ENCODE peak calls at places on chromosomes 11 and 22, in five cellular contexts. One of them, this sample, is unnamed.
A peak's percentile ranks its signal among the peaks of the same experiment; 100 is the strongest.

GRCh38 chr11:19980957-19981669 is 179.2 kb downstream of the DBX1 start:
- DNase-seq in lower leg skin: no peak
- DNase-seq in sciatic nerve: no peak
- DNase-seq in endothelial cell of umbilical vein: peak; percentile 88
- DNase-seq in GM20000: no peak
- DNase-seq in this sample: no peak

GRCh38 chr11:59263225-59263894 is 50.6 kb upstream of the MPEG1 start:
- DNase-seq in lower leg skin: no peak
- DNase-seq in sciatic nerve: no peak
- DNase-seq in endothelial cell of umbilical vein: no peak
- DNase-seq in GM20000: no peak
- DNase-seq in this sample: no peak

GRCh38 chr11:19080579-19080993 is 20.1 kb upstream of the MRGPRX2 start:
- DNase-seq in lower leg skin: peak; percentile 51
- DNase-seq in sciatic nerve: no peak
- DNase-seq in endothelial cell of umbilical vein: peak; percentile 93
- DNase-seq in GM20000: no peak
- DNase-seq in this sample: no peak

GRCh38 chr11:90845126-90845525 is 622.3 kb upstream of the CHORDC1 start:
- DNase-seq in lower leg skin: no peak
- DNase-seq in sciatic nerve: no peak
- DNase-seq in endothelial cell of umbilical vein: no peak
- DNase-seq in GM20000: no peak
- DNase-seq in this sample: no peak

GRCh38 chr11:125724125-125724524 is 22.0 kb upstream of the PATE1 start:
- DNase-seq in lower leg skin: no peak
- DNase-seq in sciatic nerve: no peak
- DNase-seq in endothelial cell of umbilical vein: peak; percentile 49
- DNase-seq in GM20000: no peak
- DNase-seq in this sample: no peak

GRCh38 chr11:33160147-33160546 is 1.1 kb downstream of the CSTF3 start:
- DNase-seq in lower leg skin: no peak
- DNase-seq in sciatic nerve: no peak
- DNase-seq in endothelial cell of umbilical vein: peak; percentile 62
- DNase-seq in GM20000: no peak
- DNase-seq in this sample: peak; percentile 22

GRCh38 chr22:49230194-49230577 is 597.5 kb downstream of the BRD1 start:
- DNase-seq in lower leg skin: no peak
- DNase-seq in sciatic nerve: peak; percentile 39
- DNase-seq in endothelial cell of umbilical vein: no peak
- DNase-seq in GM20000: no peak
- DNase-seq in this sample: no peak

GRCh38 chr11:120120805-120121335 is 17.0 kb downstream of the TRIM29 start:
- DNase-seq in lower leg skin: peak; percentile 41
- DNase-seq in sciatic nerve: no peak
- DNase-seq in endothelial cell of umbilical vein: no peak
- DNase-seq in GM20000: no peak
- DNase-seq in this sample: no peak

GRCh38 chr11:117579148-117579547 is 217.9 kb downstream of the DSCAML1 start:
- DNase-seq in lower leg skin: no peak
- DNase-seq in sciatic nerve: peak; percentile 4
- DNase-seq in endothelial cell of umbilical vein: no peak
- DNase-seq in GM20000: no peak
- DNase-seq in this sample: no peak

GRCh38 chr22:24105018-24105360 is 76.3 kb upstream of the SUSD2 start:
- DNase-seq in lower leg skin: no peak
- DNase-seq in sciatic nerve: no peak
- DNase-seq in endothelial cell of umbilical vein: no peak
- DNase-seq in GM20000: no peak
- DNase-seq in this sample: no peak

GRCh38 chr11:86955111-86955673 is at the start of gene FZD4:
- DNase-seq in lower leg skin: peak; percentile 79
- DNase-seq in sciatic nerve: peak; percentile 93
- DNase-seq in endothelial cell of umbilical vein: peak; percentile 88
- DNase-seq in GM20000: peak; percentile 95
- DNase-seq in this sample: peak; percentile 87

GRCh38 chr22:50739894-50740293 is 1.9 kb downstream of the ACR start:
- DNase-seq in lower leg skin: no peak
- DNase-seq in sciatic nerve: no peak
- DNase-seq in endothelial cell of umbilical vein: no peak
- DNase-seq in GM20000: no peak
- DNase-seq in this sample: no peak

GRCh38 chr11:15497366-15497765 is 382.6 kb downstream of the INSC start:
- DNase-seq in lower leg skin: no peak
- DNase-seq in sciatic nerve: no peak
- DNase-seq in endothelial cell of umbilical vein: no peak
- DNase-seq in GM20000: no peak
- DNase-seq in this sample: no peak

GRCh38 chr11:8610532-8611116 is 16.6 kb upstream of the STK33 start:
- DNase-seq in lower leg skin: no peak
- DNase-seq in sciatic nerve: no peak
- DNase-seq in endothelial cell of umbilical vein: peak; percentile 20
- DNase-seq in GM20000: no peak
- DNase-seq in this sample: no peak

GRCh38 chr11:96014234-96014633 is 90.3 kb upstream of the MTMR2 start:
- DNase-seq in lower leg skin: no peak
- DNase-seq in sciatic nerve: no peak
- DNase-seq in endothelial cell of umbilical vein: no peak
- DNase-seq in GM20000: no peak
- DNase-seq in this sample: no peak

GRCh38 chr22:50720861-50721844 is 16.9 kb upstream of the ACR start:
- DNase-seq in lower leg skin: no peak
- DNase-seq in sciatic nerve: no peak
- DNase-seq in endothelial cell of umbilical vein: no peak
- DNase-seq in GM20000: no peak
- DNase-seq in this sample: no peak

GRCh38 chr22:18023509-18024275 is 669 bp downstream of the MICAL3 start:
- DNase-seq in lower leg skin: peak; percentile 79
- DNase-seq in sciatic nerve: peak; percentile 84
- DNase-seq in endothelial cell of umbilical vein: peak; percentile 69
- DNase-seq in GM20000: peak; percentile 67
- DNase-seq in this sample: peak; percentile 82

GRCh38 chr11:8392166-8392565 is 128.5 kb upstream of the LMO1 start:
- DNase-seq in lower leg skin: no peak
- DNase-seq in sciatic nerve: no peak
- DNase-seq in endothelial cell of umbilical vein: no peak
- DNase-seq in GM20000: no peak
- DNase-seq in this sample: no peak

GRCh38 chr11:66970808-66971442 is 4.2 kb upstream of the C11orf86 start:
- DNase-seq in lower leg skin: peak; percentile 62
- DNase-seq in sciatic nerve: no peak
- DNase-seq in endothelial cell of umbilical vein: peak; percentile 74
- DNase-seq in GM20000: no peak
- DNase-seq in this sample: peak; percentile 93

GRCh38 chr11:45304992-45305335 is 18.8 kb upstream of the SYT13 start:
- DNase-seq in lower leg skin: no peak
- DNase-seq in sciatic nerve: no peak
- DNase-seq in endothelial cell of umbilical vein: no peak
- DNase-seq in GM20000: no peak
- DNase-seq in this sample: no peak

GRCh38 chr11:134579709-134580634 is 167.9 kb upstream of the B3GAT1 start:
- DNase-seq in lower leg skin: no peak
- DNase-seq in sciatic nerve: no peak
- DNase-seq in endothelial cell of umbilical vein: no peak
- DNase-seq in GM20000: no peak
- DNase-seq in this sample: no peak

GRCh38 chr11:68942751-68943271 is 38.0 kb downstream of the MRGPRD start:
- DNase-seq in lower leg skin: no peak
- DNase-seq in sciatic nerve: no peak
- DNase-seq in endothelial cell of umbilical vein: no peak
- DNase-seq in GM20000: no peak
- DNase-seq in this sample: no peak

This sample was measured in HTR-8/SVneo.